ENCODE peak calls at places on chromosomes 11 and 22, in five cellular contexts. K is stimulated activated CD8-positive, alpha-beta memory T cell treated with anti-CD3 and anti-CD28 coated beads, Interleukin-4, amount 100 ng/mL, for 4 hours; Q is T-cell; H is mesothelial cell of epicardium; X is RCC 7860. W is an unnamed sample.

GRCh38 chr22:35310556-35311550 is 11.2 kb downstream of the TOM1 start:
- DNase-seq in K (no peak), Q (no peak), H (no peak), X (no peak), W (no peak)

GRCh38 chr22:42340695-42341383 is 70.4 kb upstream of the TCF20 start:
- DNase-seq in K (no peak), Q (no peak), H (peak), X (no peak), W (peak)

GRCh38 chr11:61507962-61508824 is at the start of gene LRRC10B:
- DNase-seq in K (no peak), Q (no peak), H (peak), X (no peak), W (no peak)

GRCh38 chr22:45308624-45309421 is 911 bp upstream of the FAM118A start:
- DNase-seq in K (no peak), Q (no peak), H (no peak), X (no peak), W (no peak)

GRCh38 chr11:100445231-100445735 is 241.8 kb upstream of the ARHGAP42 start:
- DNase-seq in K (no peak), Q (no peak), H (no peak), X (no peak), W (peak)

GRCh38 chr11:97979741-97980140 is 1041.0 kb upstream of the CNTN5 start:
- DNase-seq in K (no peak), Q (no peak), H (no peak), X (peak), W (no peak)

GRCh38 chr11:63764712-63765631 is 3.6 kb downstream of the ZFTA start:
- DNase-seq in K (no peak), Q (no peak), H (no peak), X (no peak), W (no peak)

GRCh38 chr22:35638408-35638807 is 9.8 kb upstream of the APOL6 start:
- DNase-seq in K (no peak), Q (no peak), H (peak), X (no peak), W (no peak)

GRCh38 chr11:35065566-35065965 is 73.4 kb upstream of the CD44 start:
- DNase-seq in K (no peak), Q (no peak), H (no peak), X (no peak), W (no peak)

GRCh38 chr11:79493555-79494171 is 52.8 kb upstream of the TENM4 start:
- DNase-seq in K (no peak), Q (no peak), H (peak), X (peak), W (peak)

GRCh38 chr11:15113381-15113780 is 1.3 kb upstream of the INSC start:
- DNase-seq in K (no peak), Q (no peak), H (no peak), X (peak), W (no peak)

GRCh38 chr11:21814169-21814568 is 378.7 kb upstream of the ANO5 start:
- DNase-seq in K (no peak), Q (no peak), H (no peak), X (no peak), W (no peak)